ENCODE peak calls at places on chromosomes 6 and 20, in eight cellular contexts. N is effector CD4-positive, alpha-beta T cell; G is NCI-H2081; W is breast epithelium; M is transverse colon; E is GM12865; I is T follicular helper cell; T is HuH-7. B is an unnamed sample.
A peak's percentile ranks its signal among the peaks of the same experiment; 100 is the strongest.

GRCh38 chr6:77814119-77814518 is 161.3 kb downstream of the MEI4 start:
- DNase-seq in N (no peak), G (no peak), W (no peak), M (no peak), E (no peak), I (no peak), T (no peak), B (no peak)

GRCh38 chr6:56659721-56660373 is 17.2 kb upstream of the DST start:
- DNase-seq in N (no peak), G (peak; percentile 4), W (no peak), M (no peak), E (peak; percentile 73), I (no peak), T (no peak), B (no peak)

GRCh38 chr20:42270539-42270938 is 652.4 kb upstream of the CHD6 start:
- DNase-seq in N (no peak), G (no peak), W (no peak), M (no peak), E (no peak), I (no peak), T (no peak), B (no peak)

GRCh38 chr20:5570442-5570841 is 179.8 kb upstream of the SHLD1 start:
- DNase-seq in N (no peak), G (no peak), W (no peak), M (no peak), E (no peak), I (no peak), T (no peak), B (no peak)

GRCh38 chr20:59428441-59429205 is 128.2 kb downstream of the EDN3 start:
- DNase-seq in N (no peak), G (no peak), W (no peak), M (no peak), E (peak; percentile 27), I (no peak), T (no peak), B (no peak)

GRCh38 chr6:107230024-107230423 is 114.7 kb upstream of the BEND3 start:
- DNase-seq in N (no peak), G (no peak), W (no peak), M (no peak), E (no peak), I (no peak), T (no peak), B (no peak)

GRCh38 chr6:72966628-72967280 is 258.5 kb downstream of the KHDC1L start:
- DNase-seq in N (no peak), G (no peak), W (no peak), M (no peak), E (no peak), I (no peak), T (no peak), B (no peak)

GRCh38 chr6:32972353-32973143 is 4.2 kb downstream of the BRD2 start:
- DNase-seq in N (peak; percentile 47), G (no peak), W (no peak), M (peak; percentile 51), E (peak; percentile 61), I (peak; percentile 48), T (no peak), B (no peak)

GRCh38 chr6:158033751-158034702 is 52.4 kb downstream of the SYNJ2 start:
- DNase-seq in N (no peak), G (no peak), W (no peak), M (peak; percentile 83), E (no peak), I (no peak), T (peak; percentile 87), B (no peak)

GRCh38 chr20:47661714-47662113 is 123.6 kb downstream of the SULF2 start:
- DNase-seq in N (no peak), G (no peak), W (no peak), M (no peak), E (no peak), I (no peak), T (no peak), B (no peak)

GRCh38 chr20:8389381-8390368 is 257.6 kb downstream of the PLCB1 start:
- DNase-seq in N (no peak), G (peak; percentile 49), W (no peak), M (no peak), E (peak; percentile 50), I (no peak), T (peak; percentile 20), B (no peak)

GRCh38 chr6:131023834-131024504 is 39.1 kb downstream of the EPB41L2 start:
- DNase-seq in N (no peak), G (no peak), W (no peak), M (no peak), E (no peak), I (no peak), T (no peak), B (no peak)

GRCh38 chr6:6788394-6789020 is 200.0 kb downstream of the LY86 start:
- DNase-seq in N (no peak), G (peak; percentile 36), W (no peak), M (peak; percentile 41), E (peak; percentile 64), I (no peak), T (peak; percentile 17), B (no peak)

GRCh38 chr20:49446808-49447207 is 35.7 kb downstream of the KCNB1 start:
- DNase-seq in N (no peak), G (no peak), W (peak; percentile 75), M (peak; percentile 69), E (no peak), I (no peak), T (no peak), B (no peak)

GRCh38 chr6:48826884-48827701 is 636.0 kb downstream of the MMUT start:
- DNase-seq in N (no peak), G (no peak), W (no peak), M (peak; percentile 23), E (peak; percentile 1), I (no peak), T (no peak), B (no peak)

GRCh38 chr20:14142171-14142570 is 146.9 kb downstream of the MACROD2 start:
- DNase-seq in N (no peak), G (peak; percentile 85), W (peak; percentile 48), M (peak; percentile 18), E (peak; percentile 63), I (no peak), T (peak; percentile 77), B (no peak)

GRCh38 chr6:37323568-37323967 is 30.2 kb upstream of the RNF8 start:
- DNase-seq in N (no peak), G (peak; percentile 51), W (no peak), M (no peak), E (no peak), I (no peak), T (no peak), B (no peak)

GRCh38 chr6:149728499-149729234 is 10.8 kb upstream of the LATS1 start:
- DNase-seq in N (no peak), G (no peak), W (no peak), M (no peak), E (no peak), I (no peak), T (no peak), B (no peak)

GRCh38 chr6:56435326-56435725 is 187.9 kb upstream of the COL21A1 start:
- DNase-seq in N (no peak), G (no peak), W (no peak), M (no peak), E (no peak), I (no peak), T (no peak), B (no peak)

GRCh38 chr6:16239798-16240123 is 1.4 kb downstream of the GMPR start:
- DNase-seq in N (no peak), G (no peak), W (no peak), M (no peak), E (no peak), I (no peak), T (peak; percentile 15), B (no peak)